ENCODE peak calls at places on chromosomes 11 and 22, in five cellular contexts. X is K562, V is HepG2, K is GM12878, T is SK-N-SH. G is an unnamed sample.
A peak's percentile ranks its signal among the peaks of the same experiment; 100 is the strongest.

GRCh38 chr11:132256621-132257227 is 886.3 kb downstream of the NTM start:
- DNase-seq in X (no peak), V (no peak), K (no peak), T (peak; percentile 62), G (no peak)

GRCh38 chr11:63248966-63249365 is 5.6 kb upstream of the SLC22A25 start:
- DNase-seq in X (no peak), V (no peak), K (no peak), T (no peak), G (no peak)

GRCh38 chr11:95148421-95148820 is 58.8 kb downstream of the ENDOD1 start:
- DNase-seq in X (no peak), V (no peak), K (no peak), T (no peak), G (no peak)

GRCh38 chr11:33692013-33692504 is 8.6 kb downstream of the C11orf91 start:
- DNase-seq in X (no peak), V (peak; percentile 76), K (no peak), T (no peak), G (peak; percentile 69)

GRCh38 chr11:15519911-15520310 is 405.2 kb downstream of the INSC start:
- DNase-seq in X (no peak), V (no peak), K (no peak), T (no peak), G (no peak)

GRCh38 chr11:96156379-96156722 is 186.6 kb downstream of the MAML2 start:
- DNase-seq in X (no peak), V (no peak), K (no peak), T (no peak), G (no peak)

GRCh38 chr22:44574057-44574456 is 76.0 kb upstream of the RTL6 start:
- DNase-seq in X (no peak), V (no peak), K (no peak), T (no peak), G (peak; percentile 13)

GRCh38 chr11:70768346-70769095 is 370.2 kb downstream of the CTTN start:
- DNase-seq in X (no peak), V (no peak), K (no peak), T (no peak), G (no peak)

GRCh38 chr11:19846654-19847330 is 134.2 kb downstream of the NAV2 start:
- DNase-seq in X (no peak), V (no peak), K (no peak), T (no peak), G (no peak)

GRCh38 chr11:80586464-80586863 is 1145.6 kb upstream of the TENM4 start:
- DNase-seq in X (no peak), V (no peak), K (no peak), T (no peak), G (no peak)

GRCh38 chr11:46537121-46537520 is 56.7 kb downstream of the AMBRA1 start:
- DNase-seq in X (no peak), V (no peak), K (no peak), T (no peak), G (no peak)

GRCh38 chr11:47571012-47571729 is 5.8 kb downstream of the PTPMT1 start:
- DNase-seq in X (peak; percentile 7), V (no peak), K (no peak), T (no peak), G (no peak)

GRCh38 chr11:16749666-16750065 is 11.2 kb downstream of the C11orf58 start:
- DNase-seq in X (no peak), V (no peak), K (no peak), T (no peak), G (no peak)

GRCh38 chr11:12397953-12398352 is 20.6 kb downstream of the PARVA start:
- DNase-seq in X (no peak), V (no peak), K (no peak), T (no peak), G (no peak)

GRCh38 chr11:86719781-86720463 is 47.5 kb upstream of the ME3 start:
- DNase-seq in X (no peak), V (no peak), K (no peak), T (no peak), G (peak; percentile 56)

GRCh38 chr11:70739811-70740474 is 341.6 kb downstream of the CTTN start:
- DNase-seq in X (no peak), V (no peak), K (no peak), T (no peak), G (no peak)

GRCh38 chr22:19375435-19375834 is 56.1 kb downstream of the HIRA start:
- DNase-seq in X (no peak), V (no peak), K (no peak), T (no peak), G (no peak)

GRCh38 chr22:49046546-49047305 is 780.9 kb downstream of the BRD1 start:
- DNase-seq in X (peak; percentile 62), V (peak; percentile 50), K (no peak), T (peak; percentile 87), G (peak; percentile 60)

GRCh38 chr11:21520244-21520643 is 672.6 kb upstream of the ANO5 start:
- DNase-seq in X (no peak), V (no peak), K (no peak), T (peak; percentile 50), G (no peak)

GRCh38 chr11:122751298-122752070 is 86.8 kb upstream of the CRTAM start:
- DNase-seq in X (no peak), V (no peak), K (no peak), T (peak; percentile 77), G (no peak)
- TF ChIP-seq EP300 in X (no peak), V (no peak), K (no peak), T (peak; percentile 38), G (no peak)

DNA sequence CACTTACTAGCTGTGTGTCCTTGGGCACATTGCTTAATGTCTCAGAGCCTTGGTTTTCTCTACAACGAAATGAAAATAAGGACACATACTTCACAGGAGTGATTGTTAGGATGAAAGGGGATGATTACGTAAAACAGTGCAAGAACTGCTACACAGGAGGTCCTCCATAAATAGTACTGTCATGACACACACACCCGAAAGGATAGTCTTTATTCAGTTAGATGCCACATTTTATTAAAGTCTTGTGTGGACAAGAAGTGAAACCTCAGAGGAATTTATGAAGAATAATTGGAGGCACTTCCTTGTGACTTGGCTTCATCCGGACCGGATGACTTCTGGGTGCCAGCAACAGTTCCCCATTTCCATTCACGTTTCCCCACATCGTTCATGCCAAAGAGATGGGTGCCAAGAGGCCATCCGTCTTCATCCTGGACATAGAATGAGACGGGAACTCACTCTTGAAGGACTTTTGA is 67.4 kb upstream of the ATXN10 start:
- DNase-seq in X (no peak), V (no peak), K (no peak), T (no peak), G (peak; percentile 94)
- TF ChIP-seq REST in X (no peak), V (no peak), K (no peak), T (no peak), G (no peak)

DNA sequence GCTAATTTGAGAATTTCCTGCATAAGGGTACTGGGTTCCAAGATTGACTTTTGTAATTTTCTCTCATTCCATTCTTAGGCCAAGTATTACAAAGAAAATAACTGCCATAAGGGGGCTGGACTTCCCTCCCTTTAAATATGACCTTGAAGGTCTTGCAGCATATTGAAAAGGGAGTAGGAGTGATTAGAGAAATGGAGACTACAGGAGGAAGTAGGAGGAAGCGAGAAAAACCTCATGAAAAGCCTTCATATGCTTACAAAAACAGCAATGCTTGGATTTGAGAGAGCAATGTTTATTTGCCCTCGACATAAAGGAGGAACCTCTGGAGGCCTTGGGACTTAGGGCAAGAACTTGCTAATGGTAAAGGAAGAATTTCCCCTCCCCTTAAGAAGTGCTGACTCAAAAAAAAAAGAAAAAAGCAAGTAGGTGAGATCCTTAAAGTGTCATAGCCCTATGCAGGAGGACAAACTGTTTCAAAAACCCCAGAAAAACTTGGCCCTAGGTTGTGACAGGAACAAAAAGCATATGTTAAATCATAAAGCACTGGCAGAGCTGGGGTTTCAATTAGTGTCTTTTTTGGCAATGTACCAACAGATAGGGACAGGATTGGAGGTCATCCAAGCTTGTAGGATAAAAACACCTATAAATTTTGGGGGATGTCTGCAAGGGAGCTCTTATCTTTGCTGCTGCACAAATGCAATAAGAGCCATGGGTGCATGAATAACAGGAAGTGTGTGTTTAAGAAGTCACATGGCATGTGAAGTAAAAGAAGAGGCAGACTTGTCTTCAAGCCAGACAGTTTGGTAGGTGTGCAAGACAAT is 4.9 kb downstream of the GLYAT start:
- DNase-seq in X (no peak), V (no peak), K (no peak), T (peak; percentile 7), G (no peak)
- H3K9me3 ChIP-seq in X (no peaks in the 10 kb centered on the region), V (no peaks in the 10 kb centered on the region), K (no peaks in the 10 kb centered on the region), T (no peaks in the 10 kb centered on the region), G (no peaks in the 10 kb centered on the region)

GRCh38 chr11:108307751-108308150 is 84.9 kb downstream of the ATM start:
- DNase-seq in X (no peak), V (no peak), K (no peak), T (no peak), G (no peak)
- TF ChIP-seq EP300 in X (no peak), V (no peak), K (no peak), T (no peak), G (no peak)

GRCh38 chr22:50546326-50547230 is 879 bp downstream of the KLHDC7B start:
- DNase-seq in X (peak; percentile 43), V (no peak), K (no peak), T (peak; percentile 44), G (no peak)

GRCh38 chr22:50547231-50547851 is 1.6 kb downstream of the KLHDC7B start:
- DNase-seq in X (peak; percentile 45), V (no peak), K (no peak), T (peak; percentile 42), G (no peak)

GRCh38 chr22:50548913-50549790 is 3.5 kb downstream of the KLHDC7B start:
- DNase-seq in X (no peak), V (no peak), K (no peak), T (peak; percentile 26), G (no peak)

GRCh38 chr22:50550395-50550794 is 4.7 kb downstream of the KLHDC7B start:
- DNase-seq in X (no peak), V (no peak), K (no peak), T (no peak), G (no peak)

DNA sequence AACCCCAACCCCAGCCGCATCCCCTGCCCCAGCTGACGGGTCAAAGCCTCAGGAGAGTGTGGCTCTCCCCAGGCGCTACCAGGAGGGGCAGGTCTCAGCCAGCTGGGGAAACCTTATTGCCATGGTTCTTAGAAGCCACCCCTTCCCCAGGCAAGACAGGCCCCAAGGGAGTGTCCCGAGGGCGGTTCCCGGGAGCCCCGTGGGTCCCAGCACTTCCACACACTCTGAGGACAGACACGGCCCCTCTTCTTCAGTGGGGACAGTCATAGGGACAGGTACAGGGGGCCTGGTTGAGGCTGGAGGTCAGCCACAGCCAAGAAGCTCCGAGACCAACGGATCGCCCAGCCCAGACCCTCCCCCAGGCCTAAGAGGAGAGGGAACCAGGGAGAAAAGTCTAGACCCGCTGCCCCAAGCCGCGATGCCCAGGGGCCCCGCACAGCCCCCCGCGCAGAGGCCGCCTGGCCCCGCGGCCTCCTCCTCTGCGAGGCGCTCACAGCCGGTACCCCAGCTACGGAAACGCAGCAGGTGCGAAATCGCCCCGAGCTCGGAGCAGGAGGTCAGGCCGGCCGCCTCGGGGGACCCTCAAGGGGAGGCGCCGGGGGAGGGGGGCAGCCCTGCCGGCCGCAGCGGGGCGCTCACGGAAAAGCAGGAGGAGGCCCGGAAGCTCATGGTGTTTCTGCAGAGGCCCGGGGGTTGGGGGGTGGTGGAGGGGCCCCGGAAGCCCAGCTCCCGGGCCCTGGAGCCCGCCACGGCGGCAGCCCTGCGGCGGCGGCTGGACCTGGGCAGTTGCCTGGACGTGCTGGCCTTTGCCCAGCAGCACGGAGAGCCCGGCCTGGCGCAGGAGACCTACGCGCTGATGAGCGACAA is 2.6 kb downstream of the KLHDC7B start:
- DNase-seq in X (no peak), V (no peak), K (no peak), T (peak; percentile 38), G (no peak)
- TF ChIP-seq REST in X (no peak), V (no peak), K (no peak), T (no peak), G (no peak)

G was measured in A549.